ENCODE peak calls at places on chromosomes 13 and 19, in six cellular contexts. One of them, this sample, is unnamed.

GRCh38 chr19:16886305-16886880 is 2.4 kb upstream of the F2RL3 start:
- DNase-seq in activated CD4-positive, alpha-beta T cell treated with anti-CD3 and anti-CD28 coated beads, Interleukin-2, amount 50 U/mL, for 48 hours: no peak
- DNase-seq in activated CD8-positive, alpha-beta memory T cell treated with anti-CD3 and anti-CD28 coated beads for 4 hours: no peak
- DNase-seq in brain microvascular endothelial cell: peak; percentile 83
- DNase-seq in naive thymus-derived CD8-positive, alpha-beta T cell: no peak
- DNase-seq in upper lobe of right lung: peak; percentile 87
- DNase-seq in this sample: no peak

GRCh38 chr19:41930926-41931592 is 2.8 kb upstream of the ERFL start:
- DNase-seq in naive thymus-derived CD8-positive, alpha-beta T cell: no peak
- DNase-seq in activated CD4-positive, alpha-beta T cell treated with anti-CD3 and anti-CD28 coated beads, Interleukin-2, amount 50 U/mL, for 48 hours: no peak
- DNase-seq in brain microvascular endothelial cell: no peak
- DNase-seq in upper lobe of right lung: no peak
- DNase-seq in activated CD8-positive, alpha-beta memory T cell treated with anti-CD3 and anti-CD28 coated beads for 4 hours: no peak
- DNase-seq in this sample: no peak

GRCh38 chr13:33277351-33277750 is 8.2 kb downstream of the STARD13 start:
- DNase-seq in activated CD4-positive, alpha-beta T cell treated with anti-CD3 and anti-CD28 coated beads, Interleukin-2, amount 50 U/mL, for 48 hours: no peak
- DNase-seq in upper lobe of right lung: no peak
- DNase-seq in naive thymus-derived CD8-positive, alpha-beta T cell: no peak
- DNase-seq in activated CD8-positive, alpha-beta memory T cell treated with anti-CD3 and anti-CD28 coated beads for 4 hours: no peak
- DNase-seq in brain microvascular endothelial cell: no peak
- DNase-seq in this sample: no peak

GRCh38 chr19:29623726-29624488 is 17.8 kb downstream of the POP4 start:
- DNase-seq in brain microvascular endothelial cell: no peak
- DNase-seq in activated CD4-positive, alpha-beta T cell treated with anti-CD3 and anti-CD28 coated beads, Interleukin-2, amount 50 U/mL, for 48 hours: peak; percentile 80
- DNase-seq in upper lobe of right lung: no peak
- DNase-seq in activated CD8-positive, alpha-beta memory T cell treated with anti-CD3 and anti-CD28 coated beads for 4 hours: no peak
- DNase-seq in naive thymus-derived CD8-positive, alpha-beta T cell: no peak
- DNase-seq in this sample: no peak

GRCh38 chr19:37906868-37907734 is at the start of gene SIPA1L3:
- DNase-seq in naive thymus-derived CD8-positive, alpha-beta T cell: peak; percentile 84
- DNase-seq in activated CD8-positive, alpha-beta memory T cell treated with anti-CD3 and anti-CD28 coated beads for 4 hours: peak; percentile 85
- DNase-seq in activated CD4-positive, alpha-beta T cell treated with anti-CD3 and anti-CD28 coated beads, Interleukin-2, amount 50 U/mL, for 48 hours: peak; percentile 94
- DNase-seq in brain microvascular endothelial cell: peak; percentile 95
- DNase-seq in upper lobe of right lung: peak; percentile 97
- DNase-seq in this sample: peak; percentile 96

GRCh38 chr19:8697671-8698432 is 743 bp downstream of the ACTL9 start:
- DNase-seq in activated CD4-positive, alpha-beta T cell treated with anti-CD3 and anti-CD28 coated beads, Interleukin-2, amount 50 U/mL, for 48 hours: peak; percentile 19
- DNase-seq in brain microvascular endothelial cell: no peak
- DNase-seq in upper lobe of right lung: no peak
- DNase-seq in naive thymus-derived CD8-positive, alpha-beta T cell: peak; percentile 11
- DNase-seq in activated CD8-positive, alpha-beta memory T cell treated with anti-CD3 and anti-CD28 coated beads for 4 hours: no peak
- DNase-seq in this sample: no peak

GRCh38 chr13:83716121-83716520 is 166.2 kb downstream of the SLITRK1 start:
- DNase-seq in activated CD8-positive, alpha-beta memory T cell treated with anti-CD3 and anti-CD28 coated beads for 4 hours: no peak
- DNase-seq in naive thymus-derived CD8-positive, alpha-beta T cell: no peak
- DNase-seq in activated CD4-positive, alpha-beta T cell treated with anti-CD3 and anti-CD28 coated beads, Interleukin-2, amount 50 U/mL, for 48 hours: no peak
- DNase-seq in brain microvascular endothelial cell: no peak
- DNase-seq in upper lobe of right lung: no peak
- DNase-seq in this sample: no peak

GRCh38 chr13:44380404-44381165 is 7.0 kb downstream of the SERP2 start:
- DNase-seq in activated CD8-positive, alpha-beta memory T cell treated with anti-CD3 and anti-CD28 coated beads for 4 hours: no peak
- DNase-seq in activated CD4-positive, alpha-beta T cell treated with anti-CD3 and anti-CD28 coated beads, Interleukin-2, amount 50 U/mL, for 48 hours: no peak
- DNase-seq in brain microvascular endothelial cell: peak; percentile 9
- DNase-seq in upper lobe of right lung: no peak
- DNase-seq in naive thymus-derived CD8-positive, alpha-beta T cell: no peak
- DNase-seq in this sample: no peak